ENCODE peak calls at places on chromosomes 1 and 21, in six cellular contexts. One of them, this sample, is unnamed.

GRCh38 chr1:54310439-54311328 is 95.5 kb downstream of the SSBP3 start:
- DNase-seq in cardiac fibroblast: peak; percentile 44
- DNase-seq in H54: no peak
- DNase-seq in activated T-cell treated with anti-CD3 and anti-CD28 coated beads, Interleukin-2, amount 50 U/mL, for 48 hours: no peak
- DNase-seq in nucleus accumbens: no peak
- DNase-seq in activated T-helper 1 cell treated with anti-CD3 and anti-CD28 coated beads, Interleukin-12 subunit alpha, Interleukin-12 subunit beta, Interleukin-2, Interleukin-4 antibody, amounts not matched to agents 30 ng/mL and 10 ng/mL and 1 ng/mL, durations not matched to agents 14 hours and 24 hours and 36 hours: no peak
- DNase-seq in this sample: no peak

GRCh38 chr1:183101841-183102276 is 78.6 kb downstream of the LAMC1 start:
- DNase-seq in cardiac fibroblast: peak; percentile 63
- DNase-seq in H54: no peak
- DNase-seq in activated T-cell treated with anti-CD3 and anti-CD28 coated beads, Interleukin-2, amount 50 U/mL, for 48 hours: no peak
- DNase-seq in nucleus accumbens: no peak
- DNase-seq in activated T-helper 1 cell treated with anti-CD3 and anti-CD28 coated beads, Interleukin-12 subunit alpha, Interleukin-12 subunit beta, Interleukin-2, Interleukin-4 antibody, amounts not matched to agents 30 ng/mL and 10 ng/mL and 1 ng/mL, durations not matched to agents 14 hours and 24 hours and 36 hours: no peak
- DNase-seq in this sample: peak; percentile 10

GRCh38 chr1:175419684-175420490 is 227.3 kb upstream of the KIAA0040 start:
- DNase-seq in cardiac fibroblast: no peak
- DNase-seq in H54: no peak
- DNase-seq in activated T-cell treated with anti-CD3 and anti-CD28 coated beads, Interleukin-2, amount 50 U/mL, for 48 hours: no peak
- DNase-seq in nucleus accumbens: no peak
- DNase-seq in activated T-helper 1 cell treated with anti-CD3 and anti-CD28 coated beads, Interleukin-12 subunit alpha, Interleukin-12 subunit beta, Interleukin-2, Interleukin-4 antibody, amounts not matched to agents 30 ng/mL and 10 ng/mL and 1 ng/mL, durations not matched to agents 14 hours and 24 hours and 36 hours: no peak
- DNase-seq in this sample: no peak

GRCh38 chr1:29461115-29461739 is 224.9 kb downstream of the PTPRU start:
- DNase-seq in cardiac fibroblast: no peak
- DNase-seq in H54: no peak
- DNase-seq in activated T-cell treated with anti-CD3 and anti-CD28 coated beads, Interleukin-2, amount 50 U/mL, for 48 hours: no peak
- DNase-seq in nucleus accumbens: no peak
- DNase-seq in activated T-helper 1 cell treated with anti-CD3 and anti-CD28 coated beads, Interleukin-12 subunit alpha, Interleukin-12 subunit beta, Interleukin-2, Interleukin-4 antibody, amounts not matched to agents 30 ng/mL and 10 ng/mL and 1 ng/mL, durations not matched to agents 14 hours and 24 hours and 36 hours: no peak
- DNase-seq in this sample: no peak

GRCh38 chr21:39048064-39048463 is 135.2 kb downstream of the PSMG1 start:
- DNase-seq in cardiac fibroblast: peak; percentile 78
- DNase-seq in H54: no peak
- DNase-seq in activated T-cell treated with anti-CD3 and anti-CD28 coated beads, Interleukin-2, amount 50 U/mL, for 48 hours: no peak
- DNase-seq in nucleus accumbens: no peak
- DNase-seq in activated T-helper 1 cell treated with anti-CD3 and anti-CD28 coated beads, Interleukin-12 subunit alpha, Interleukin-12 subunit beta, Interleukin-2, Interleukin-4 antibody, amounts not matched to agents 30 ng/mL and 10 ng/mL and 1 ng/mL, durations not matched to agents 14 hours and 24 hours and 36 hours: no peak
- DNase-seq in this sample: peak; percentile 40

GRCh38 chr1:36606908-36607651 is 124.4 kb upstream of the CSF3R start:
- DNase-seq in cardiac fibroblast: no peak
- DNase-seq in H54: no peak
- DNase-seq in activated T-cell treated with anti-CD3 and anti-CD28 coated beads, Interleukin-2, amount 50 U/mL, for 48 hours: no peak
- DNase-seq in nucleus accumbens: no peak
- DNase-seq in activated T-helper 1 cell treated with anti-CD3 and anti-CD28 coated beads, Interleukin-12 subunit alpha, Interleukin-12 subunit beta, Interleukin-2, Interleukin-4 antibody, amounts not matched to agents 30 ng/mL and 10 ng/mL and 1 ng/mL, durations not matched to agents 14 hours and 24 hours and 36 hours: no peak
- DNase-seq in this sample: no peak

GRCh38 chr1:226223786-226224244 is 351 bp downstream of the MIXL1 start:
- DNase-seq in cardiac fibroblast: no peak
- DNase-seq in H54: no peak
- DNase-seq in activated T-cell treated with anti-CD3 and anti-CD28 coated beads, Interleukin-2, amount 50 U/mL, for 48 hours: peak; percentile 41
- DNase-seq in nucleus accumbens: no peak
- DNase-seq in activated T-helper 1 cell treated with anti-CD3 and anti-CD28 coated beads, Interleukin-12 subunit alpha, Interleukin-12 subunit beta, Interleukin-2, Interleukin-4 antibody, amounts not matched to agents 30 ng/mL and 10 ng/mL and 1 ng/mL, durations not matched to agents 14 hours and 24 hours and 36 hours: peak; percentile 11
- DNase-seq in this sample: peak; percentile 16

GRCh38 chr1:207847116-207847515 is 63.8 kb downstream of the CD34 start:
- DNase-seq in cardiac fibroblast: peak; percentile 92
- DNase-seq in H54: no peak
- DNase-seq in activated T-cell treated with anti-CD3 and anti-CD28 coated beads, Interleukin-2, amount 50 U/mL, for 48 hours: peak; percentile 3
- DNase-seq in nucleus accumbens: no peak
- DNase-seq in activated T-helper 1 cell treated with anti-CD3 and anti-CD28 coated beads, Interleukin-12 subunit alpha, Interleukin-12 subunit beta, Interleukin-2, Interleukin-4 antibody, amounts not matched to agents 30 ng/mL and 10 ng/mL and 1 ng/mL, durations not matched to agents 14 hours and 24 hours and 36 hours: no peak
- DNase-seq in this sample: no peak

GRCh38 chr1:85087659-85088407 is 39.5 kb upstream of the MCOLN3 start:
- DNase-seq in cardiac fibroblast: peak; percentile 55
- DNase-seq in H54: no peak
- DNase-seq in activated T-cell treated with anti-CD3 and anti-CD28 coated beads, Interleukin-2, amount 50 U/mL, for 48 hours: no peak
- DNase-seq in nucleus accumbens: no peak
- DNase-seq in activated T-helper 1 cell treated with anti-CD3 and anti-CD28 coated beads, Interleukin-12 subunit alpha, Interleukin-12 subunit beta, Interleukin-2, Interleukin-4 antibody, amounts not matched to agents 30 ng/mL and 10 ng/mL and 1 ng/mL, durations not matched to agents 14 hours and 24 hours and 36 hours: no peak
- DNase-seq in this sample: no peak

GRCh38 chr1:21262282-21263051 is 27.8 kb downstream of the ECE1 start:
- DNase-seq in cardiac fibroblast: peak; percentile 96
- DNase-seq in H54: no peak
- DNase-seq in activated T-cell treated with anti-CD3 and anti-CD28 coated beads, Interleukin-2, amount 50 U/mL, for 48 hours: no peak
- DNase-seq in nucleus accumbens: peak; percentile 10
- DNase-seq in activated T-helper 1 cell treated with anti-CD3 and anti-CD28 coated beads, Interleukin-12 subunit alpha, Interleukin-12 subunit beta, Interleukin-2, Interleukin-4 antibody, amounts not matched to agents 30 ng/mL and 10 ng/mL and 1 ng/mL, durations not matched to agents 14 hours and 24 hours and 36 hours: no peak
- DNase-seq in this sample: peak; percentile 21

GRCh38 chr1:6470132-6471085 is 4.4 kb upstream of the TNFRSF25 start:
- DNase-seq in cardiac fibroblast: no peak
- DNase-seq in H54: no peak
- DNase-seq in activated T-cell treated with anti-CD3 and anti-CD28 coated beads, Interleukin-2, amount 50 U/mL, for 48 hours: no peak
- DNase-seq in nucleus accumbens: no peak
- DNase-seq in activated T-helper 1 cell treated with anti-CD3 and anti-CD28 coated beads, Interleukin-12 subunit alpha, Interleukin-12 subunit beta, Interleukin-2, Interleukin-4 antibody, amounts not matched to agents 30 ng/mL and 10 ng/mL and 1 ng/mL, durations not matched to agents 14 hours and 24 hours and 36 hours: no peak
- DNase-seq in this sample: no peak

GRCh38 chr1:41385398-41386189 is 24.4 kb downstream of the FOXO6 start:
- DNase-seq in cardiac fibroblast: no peak
- DNase-seq in H54: no peak
- DNase-seq in activated T-cell treated with anti-CD3 and anti-CD28 coated beads, Interleukin-2, amount 50 U/mL, for 48 hours: no peak
- DNase-seq in nucleus accumbens: no peak
- DNase-seq in activated T-helper 1 cell treated with anti-CD3 and anti-CD28 coated beads, Interleukin-12 subunit alpha, Interleukin-12 subunit beta, Interleukin-2, Interleukin-4 antibody, amounts not matched to agents 30 ng/mL and 10 ng/mL and 1 ng/mL, durations not matched to agents 14 hours and 24 hours and 36 hours: no peak
- DNase-seq in this sample: no peak

GRCh38 chr1:163874070-163874469 is 552.3 kb downstream of the NUF2 start:
- DNase-seq in cardiac fibroblast: no peak
- DNase-seq in H54: no peak
- DNase-seq in activated T-cell treated with anti-CD3 and anti-CD28 coated beads, Interleukin-2, amount 50 U/mL, for 48 hours: no peak
- DNase-seq in nucleus accumbens: no peak
- DNase-seq in activated T-helper 1 cell treated with anti-CD3 and anti-CD28 coated beads, Interleukin-12 subunit alpha, Interleukin-12 subunit beta, Interleukin-2, Interleukin-4 antibody, amounts not matched to agents 30 ng/mL and 10 ng/mL and 1 ng/mL, durations not matched to agents 14 hours and 24 hours and 36 hours: no peak
- DNase-seq in this sample: no peak

GRCh38 chr1:33332881-33333280 is 12.0 kb upstream of the A3GALT2 start:
- DNase-seq in cardiac fibroblast: no peak
- DNase-seq in H54: no peak
- DNase-seq in activated T-cell treated with anti-CD3 and anti-CD28 coated beads, Interleukin-2, amount 50 U/mL, for 48 hours: no peak
- DNase-seq in nucleus accumbens: no peak
- DNase-seq in activated T-helper 1 cell treated with anti-CD3 and anti-CD28 coated beads, Interleukin-12 subunit alpha, Interleukin-12 subunit beta, Interleukin-2, Interleukin-4 antibody, amounts not matched to agents 30 ng/mL and 10 ng/mL and 1 ng/mL, durations not matched to agents 14 hours and 24 hours and 36 hours: no peak
- DNase-seq in this sample: no peak

GRCh38 chr1:73162576-73162975 is 880.2 kb upstream of the NEGR1 start:
- DNase-seq in cardiac fibroblast: no peak
- DNase-seq in H54: peak; percentile 9
- DNase-seq in activated T-cell treated with anti-CD3 and anti-CD28 coated beads, Interleukin-2, amount 50 U/mL, for 48 hours: no peak
- DNase-seq in nucleus accumbens: no peak
- DNase-seq in activated T-helper 1 cell treated with anti-CD3 and anti-CD28 coated beads, Interleukin-12 subunit alpha, Interleukin-12 subunit beta, Interleukin-2, Interleukin-4 antibody, amounts not matched to agents 30 ng/mL and 10 ng/mL and 1 ng/mL, durations not matched to agents 14 hours and 24 hours and 36 hours: no peak
- DNase-seq in this sample: no peak

GRCh38 chr1:212637902-212638301 is 29.3 kb downstream of the ATF3 start:
- DNase-seq in cardiac fibroblast: peak; percentile 62
- DNase-seq in H54: no peak
- DNase-seq in activated T-cell treated with anti-CD3 and anti-CD28 coated beads, Interleukin-2, amount 50 U/mL, for 48 hours: no peak
- DNase-seq in nucleus accumbens: no peak
- DNase-seq in activated T-helper 1 cell treated with anti-CD3 and anti-CD28 coated beads, Interleukin-12 subunit alpha, Interleukin-12 subunit beta, Interleukin-2, Interleukin-4 antibody, amounts not matched to agents 30 ng/mL and 10 ng/mL and 1 ng/mL, durations not matched to agents 14 hours and 24 hours and 36 hours: no peak
- DNase-seq in this sample: no peak

GRCh38 chr21:45208627-45208951 is 79.1 kb downstream of the POFUT2 start:
- DNase-seq in cardiac fibroblast: peak; percentile 21
- DNase-seq in H54: no peak
- DNase-seq in activated T-cell treated with anti-CD3 and anti-CD28 coated beads, Interleukin-2, amount 50 U/mL, for 48 hours: peak; percentile 32
- DNase-seq in nucleus accumbens: no peak
- DNase-seq in activated T-helper 1 cell treated with anti-CD3 and anti-CD28 coated beads, Interleukin-12 subunit alpha, Interleukin-12 subunit beta, Interleukin-2, Interleukin-4 antibody, amounts not matched to agents 30 ng/mL and 10 ng/mL and 1 ng/mL, durations not matched to agents 14 hours and 24 hours and 36 hours: no peak
- DNase-seq in this sample: no peak

GRCh38 chr1:99535470-99536164 is 110.3 kb upstream of the PALMD start:
- DNase-seq in cardiac fibroblast: peak; percentile 37
- DNase-seq in H54: no peak
- DNase-seq in activated T-cell treated with anti-CD3 and anti-CD28 coated beads, Interleukin-2, amount 50 U/mL, for 48 hours: no peak
- DNase-seq in nucleus accumbens: no peak
- DNase-seq in activated T-helper 1 cell treated with anti-CD3 and anti-CD28 coated beads, Interleukin-12 subunit alpha, Interleukin-12 subunit beta, Interleukin-2, Interleukin-4 antibody, amounts not matched to agents 30 ng/mL and 10 ng/mL and 1 ng/mL, durations not matched to agents 14 hours and 24 hours and 36 hours: no peak
- DNase-seq in this sample: no peak

This sample was measured in MG63.